ENCODE peak calls at places on chromosome X, in seven cellular contexts. V is heart left ventricle, N is tibial artery, I is colonic mucosa, K is IMR-90, D is prostate gland, Y is aorta. B is an unnamed sample. For H3K9me3 and H3K4me1, the result is how much of the 10 kb centered on the place peaks cover.

GRCh38 chrX:9340619-9341304 is 124.1 kb upstream of the TBL1X start:
- DNase-seq in V (peak), N (peak), I (peak), K (peak), D (peak), Y (peak), B (no peak)

GRCh38 chrX:38891641-38892413 is 90.6 kb downstream of the MID1IP1 start:
- DNase-seq in V (no peak), N (no peak), I (no peak), K (peak), D (no peak), Y (no peak), B (no peak)

GRCh38 chrX:47145408-47146120 is 543 bp downstream of the RBM10 start:
- DNase-seq in V (no peak), N (no peak), I (peak), K (no peak), D (peak), Y (no peak), B (no peak)

GRCh38 chrX:150240643-150240970 is 122.5 kb upstream of the MAMLD1 start:
- DNase-seq in V (no peak), N (no peak), I (no peak), K (no peak), D (no peak), Y (no peak), B (no peak)

GRCh38 chrX:132333351-132333750 is 114.1 kb upstream of the RAP2C start:
- DNase-seq in V (no peak), N (no peak), I (no peak), K (no peak), D (no peak), Y (no peak), B (no peak)

GRCh38 chrX:109826954-109827708 is 94.1 kb upstream of the ACSL4 start:
- DNase-seq in V (no peak), N (no peak), I (no peak), K (peak), D (no peak), Y (no peak), B (no peak)

GRCh38 chrX:87679849-87680248 is 162.2 kb downstream of the KLHL4 start:
- DNase-seq in V (no peak), N (no peak), I (no peak), K (no peak), D (no peak), Y (no peak), B (peak)

GRCh38 chrX:1031521-1032430 is 180.7 kb downstream of the CRLF2 start:
- DNase-seq in V (no peak), N (peak), I (no peak), K (no peak), D (no peak), Y (no peak), B (no peak)

GRCh38 chrX:113973706-113974105 is 610.2 kb upstream of the HTR2C start:
- DNase-seq in V (no peak), N (no peak), I (no peak), K (no peak), D (no peak), Y (no peak), B (no peak)

GRCh38 chrX:105882581-105883275 is 60.4 kb downstream of the NRK start:
- DNase-seq in V (no peak), N (no peak), I (no peak), K (peak), D (no peak), Y (no peak), B (no peak)

GRCh38 chrX:135974279-135974856 is 580 bp upstream of the MMGT1 start:
- DNase-seq in V (peak), N (peak), I (peak), K (peak), D (peak), Y (peak), B (no peak)

GRCh38 chrX:129831486-129831885 is 12.2 kb downstream of the ZDHHC9 start:
- DNase-seq in V (peak), N (no peak), I (peak), K (no peak), D (no peak), Y (no peak), B (no peak)

GRCh38 chrX:68286980-68287379 is 146.3 kb downstream of the OPHN1 start:
- DNase-seq in V (no peak), N (no peak), I (no peak), K (no peak), D (no peak), Y (no peak), B (no peak)

GRCh38 chrX:49287665-49288064 is 15.8 kb upstream of the GAGE10 start:
- DNase-seq in V (no peak), N (no peak), I (no peak), K (no peak), D (no peak), Y (no peak), B (no peak)

DNA sequence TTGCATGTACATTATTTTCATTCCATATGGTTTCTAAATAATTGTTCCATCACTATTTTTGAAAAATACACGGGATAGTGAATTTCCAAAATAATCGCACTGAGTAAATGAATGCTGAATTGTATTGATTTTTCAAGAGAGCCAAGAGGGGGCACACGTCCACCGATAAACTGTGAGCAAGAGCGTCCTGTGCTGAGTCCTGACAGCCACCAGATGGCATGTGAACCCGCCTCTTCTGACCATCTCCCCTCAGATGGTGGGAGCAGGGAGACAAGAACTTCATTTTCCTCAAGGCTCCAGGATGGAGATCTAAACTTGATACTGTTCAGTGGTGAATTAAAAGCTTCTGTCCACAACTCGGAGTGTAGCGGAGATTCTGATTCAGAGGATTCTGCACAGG is 30.6 kb upstream of the IL9R start:
- DNase-seq in V (no peak), N (no peak), I (no peak), K (no peak), D (no peak), Y (no peak), B (no peak)
- H3K9me3 ChIP-seq in V (under half), N (under half), I (under half), K (under half), D (under half), Y (under half), B (under half)

GRCh38 chrX:154719132-154719675 is 31.7 kb downstream of the GAB3 start:
- DNase-seq in V (no peak), N (no peak), I (no peak), K (peak), D (no peak), Y (no peak), B (no peak)
- H3K4me1 ChIP-seq in V (half or more), N (under half), I (under half), K (under half), D (under half), Y (under half), B (under half)

DNA sequence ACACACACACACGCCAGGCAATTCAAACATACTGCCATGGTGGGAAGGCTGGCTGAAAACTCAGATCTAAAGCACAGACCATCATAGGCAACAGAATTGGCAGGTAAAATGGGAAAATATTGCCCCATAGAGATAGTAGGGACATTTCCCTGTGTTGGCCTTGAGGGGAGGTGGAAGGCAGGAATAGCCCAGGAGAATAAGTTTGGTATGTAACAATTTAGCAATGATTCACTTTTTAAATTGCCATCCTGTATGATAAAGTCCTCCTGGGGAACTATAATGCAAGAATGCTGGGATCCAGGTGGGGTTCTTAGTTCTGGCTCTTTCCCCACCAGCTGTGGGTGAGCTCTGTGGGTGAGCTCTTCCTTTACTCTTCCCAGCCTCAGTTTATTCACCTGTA is 51.0 kb downstream of the ATXN3L start:
- DNase-seq in V (no peak), N (no peak), I (no peak), K (no peak), D (no peak), Y (no peak), B (no peak)
- H3K27ac ChIP-seq in V (no peak), N (no peak), I (no peak), K (no peak), D (no peak), Y (no peak), B (no peak)

GRCh38 chrX:122868626-122869025 is 315.5 kb upstream of the GRIA3 start:
- DNase-seq in V (no peak), N (no peak), I (no peak), K (no peak), D (no peak), Y (no peak), B (no peak)
- H3K9me3 ChIP-seq in V (under half), N (under half), I (under half), K (under half), D (under half), Y (under half), B (under half)